ENCODE peak calls at places on chromosomes 11 and 22, in nine cellular contexts. K, L, V, X, E, M, D, B and A are unnamed samples.

GRCh38 chr11:130388607-130389205 is 39.7 kb downstream of the ADAMTS8 start:
- DNase-seq in K (no peak), L (no peak), V (no peak), X (no peak), E (no peak), M (no peak), D (no peak), B (no peak), A (no peak)

GRCh38 chr11:133740928-133741327 is 104.4 kb downstream of the SPATA19 start:
- DNase-seq in K (no peak), L (no peak), V (no peak), X (no peak), E (no peak), M (no peak), D (no peak), B (no peak), A (no peak)

GRCh38 chr22:43789452-43789851 is 22.7 kb downstream of the EFCAB6 start:
- DNase-seq in K (no peak), L (no peak), V (peak), X (peak), E (peak), M (no peak), D (peak), B (no peak), A (no peak)

GRCh38 chr11:13939952-13940610 is 22.4 kb upstream of the SPON1 start:
- DNase-seq in K (no peak), L (no peak), V (peak), X (no peak), E (no peak), M (no peak), D (no peak), B (no peak), A (no peak)

GRCh38 chr22:28822930-28823481 is 22.6 kb upstream of the XBP1 start:
- DNase-seq in K (no peak), L (no peak), V (no peak), X (no peak), E (no peak), M (peak), D (no peak), B (no peak), A (no peak)

GRCh38 chr11:83122050-83122449 is 34.9 kb upstream of the PCF11 start:
- DNase-seq in K (no peak), L (no peak), V (no peak), X (no peak), E (no peak), M (no peak), D (no peak), B (no peak), A (no peak)

GRCh38 chr11:57434640-57435546 is 8.0 kb upstream of the SLC43A3 start:
- DNase-seq in K (no peak), L (no peak), V (peak), X (peak), E (peak), M (no peak), D (peak), B (no peak), A (peak)

GRCh38 chr22:19691721-19692341 is 22.5 kb upstream of the SEPTIN5 start:
- DNase-seq in K (no peak), L (no peak), V (peak), X (peak), E (peak), M (no peak), D (no peak), B (no peak), A (peak)

GRCh38 chr22:20084547-20085413 is 4.7 kb downstream of the DGCR8 start:
- DNase-seq in K (no peak), L (no peak), V (no peak), X (peak), E (no peak), M (peak), D (no peak), B (no peak), A (no peak)

GRCh38 chr11:2518983-2519340 is 74.2 kb downstream of the KCNQ1 start:
- DNase-seq in K (no peak), L (no peak), V (no peak), X (no peak), E (no peak), M (no peak), D (no peak), B (no peak), A (peak)

GRCh38 chr11:94638278-94638901 is 71.2 kb downstream of the PIWIL4 start:
- DNase-seq in K (no peak), L (no peak), V (no peak), X (peak), E (no peak), M (no peak), D (no peak), B (no peak), A (no peak)

GRCh38 chr11:71173709-71174108 is 78.7 kb downstream of the SHANK2 start:
- DNase-seq in K (no peak), L (no peak), V (no peak), X (no peak), E (no peak), M (no peak), D (no peak), B (no peak), A (peak)

GRCh38 chr11:105829084-105829483 is 193.0 kb downstream of the MSANTD4 start:
- DNase-seq in K (no peak), L (no peak), V (no peak), X (no peak), E (no peak), M (no peak), D (no peak), B (no peak), A (no peak)

GRCh38 chr11:129331217-129331616 is 44.4 kb upstream of the BARX2 start:
- DNase-seq in K (no peak), L (no peak), V (no peak), X (no peak), E (no peak), M (no peak), D (no peak), B (no peak), A (no peak)

GRCh38 chr11:121063728-121064127 is 37.3 kb upstream of the TECTA start:
- DNase-seq in K (no peak), L (no peak), V (no peak), X (no peak), E (no peak), M (no peak), D (no peak), B (no peak), A (no peak)

GRCh38 chr22:49448546-49448945 is 379.1 kb downstream of the BRD1 start:
- DNase-seq in K (no peak), L (peak), V (no peak), X (no peak), E (no peak), M (no peak), D (no peak), B (no peak), A (peak)

GRCh38 chr11:115616941-115617340 is 112.7 kb upstream of the CADM1 start:
- DNase-seq in K (no peak), L (no peak), V (peak), X (peak), E (peak), M (peak), D (peak), B (no peak), A (no peak)

GRCh38 chr22:20464096-20464614 is 26.5 kb upstream of the SCARF2 start:
- DNase-seq in K (peak), L (no peak), V (no peak), X (no peak), E (no peak), M (no peak), D (no peak), B (peak), A (peak)

GRCh38 chr22:44574581-44575343 is 76.7 kb upstream of the RTL6 start:
- DNase-seq in K (no peak), L (no peak), V (peak), X (no peak), E (no peak), M (no peak), D (no peak), B (no peak), A (peak)

GRCh38 chr22:47654922-47655451 is 892.5 kb downstream of the TBC1D22A start:
- DNase-seq in K (no peak), L (no peak), V (no peak), X (no peak), E (no peak), M (no peak), D (no peak), B (no peak), A (no peak)

GRCh38 chr22:25404923-25405853 is 159.3 kb upstream of the GRK3 start:
- DNase-seq in K (peak), L (peak), V (no peak), X (peak), E (no peak), M (peak), D (no peak), B (peak), A (peak)

GRCh38 chr11:120674537-120674936 is 163.0 kb downstream of the GRIK4 start:
- DNase-seq in K (no peak), L (no peak), V (peak), X (peak), E (no peak), M (no peak), D (no peak), B (no peak), A (no peak)

GRCh38 chr11:47083913-47084312 is 92.8 kb downstream of the ARFGAP2 start:
- DNase-seq in K (no peak), L (no peak), V (peak), X (peak), E (peak), M (no peak), D (peak), B (no peak), A (no peak)

GRCh38 chr11:67458266-67458665 is 3.1 kb downstream of the CABP4 start:
- DNase-seq in K (no peak), L (no peak), V (no peak), X (no peak), E (no peak), M (no peak), D (no peak), B (no peak), A (no peak)

GRCh38 chr11:34653851-34654490 is 33.1 kb downstream of the EHF start:
- DNase-seq in K (no peak), L (no peak), V (peak), X (peak), E (peak), M (no peak), D (peak), B (no peak), A (no peak)

GRCh38 chr11:118911113-118911879 is 14.4 kb downstream of the BCL9L start:
- DNase-seq in K (no peak), L (no peak), V (peak), X (peak), E (no peak), M (no peak), D (no peak), B (no peak), A (no peak)

GRCh38 chr22:46318576-46318975 is 16.9 kb upstream of the TRMU start:
- DNase-seq in K (no peak), L (no peak), V (no peak), X (no peak), E (no peak), M (no peak), D (no peak), B (no peak), A (no peak)

GRCh38 chr11:68759991-68760390 is 8.7 kb upstream of the TESMIN start:
- DNase-seq in K (no peak), L (no peak), V (no peak), X (no peak), E (no peak), M (no peak), D (no peak), B (no peak), A (no peak)

GRCh38 chr11:15692739-15693138 is 578.0 kb downstream of the INSC start:
- DNase-seq in K (no peak), L (no peak), V (no peak), X (peak), E (no peak), M (no peak), D (no peak), B (no peak), A (no peak)

GRCh38 chr11:47967577-47968230 is 12.7 kb upstream of the PTPRJ start:
- DNase-seq in K (no peak), L (no peak), V (no peak), X (no peak), E (peak), M (no peak), D (no peak), B (no peak), A (no peak)

GRCh38 chr11:74755395-74755995 is 6.8 kb downstream of the RNF169 start:
- DNase-seq in K (no peak), L (no peak), V (no peak), X (peak), E (no peak), M (no peak), D (no peak), B (no peak), A (no peak)

GRCh38 chr11:20563871-20564270 is 35.5 kb upstream of the SLC6A5 start:
- DNase-seq in K (no peak), L (no peak), V (no peak), X (no peak), E (no peak), M (no peak), D (no peak), B (no peak), A (no peak)

GRCh38 chr22:41038732-41039131 is 53.7 kb upstream of the EP300 start:
- DNase-seq in K (no peak), L (no peak), V (no peak), X (no peak), E (no peak), M (no peak), D (no peak), B (no peak), A (no peak)

GRCh38 chr22:42368379-42369249 is 63.6 kb downstream of the NFAM1 start:
- DNase-seq in K (peak), L (no peak), V (no peak), X (no peak), E (no peak), M (no peak), D (no peak), B (no peak), A (peak)

GRCh38 chr11:96112192-96113099 is 188.5 kb upstream of the MTMR2 start:
- DNase-seq in K (no peak), L (no peak), V (no peak), X (peak), E (no peak), M (no peak), D (no peak), B (no peak), A (no peak)

GRCh38 chr11:103970850-103971249 is 65.6 kb upstream of the DDI1 start:
- DNase-seq in K (no peak), L (no peak), V (no peak), X (no peak), E (no peak), M (no peak), D (no peak), B (no peak), A (no peak)

GRCh38 chr22:44396727-44397722 is 84.3 kb upstream of the SHISAL1 start:
- DNase-seq in K (no peak), L (no peak), V (no peak), X (no peak), E (no peak), M (no peak), D (no peak), B (no peak), A (peak)

GRCh38 chr11:114058026-114058706 is 1.3 kb upstream of the ZBTB16 start:
- DNase-seq in K (no peak), L (no peak), V (no peak), X (peak), E (no peak), M (no peak), D (no peak), B (no peak), A (no peak)